ENCODE peak calls at places on chromosomes 4 and X, in five cellular contexts. R is K562, H is GM12878, U is HepG2, P is endothelial cell of umbilical vein. Y is an unnamed sample.

GRCh38 chr4:23327120-23327519 is 562.7 kb downstream of the PPARGC1A start:
- DNase-seq in R (no peak), H (no peak), U (no peak), P (no peak), Y (no peak)

GRCh38 chr4:163164591-163164990 is 2.1 kb downstream of the NAF1 start:
- DNase-seq in R (peak; percentile 20), H (no peak), U (no peak), P (no peak), Y (no peak)

GRCh38 chr4:163558539-163559044 is 64.1 kb downstream of the TMA16 start:
- DNase-seq in R (no peak), H (no peak), U (no peak), P (no peak), Y (no peak)

GRCh38 chr4:71026086-71026485 is 32.6 kb downstream of the DCK start:
- DNase-seq in R (peak; percentile 81), H (no peak), U (peak; percentile 66), P (peak; percentile 82), Y (peak; percentile 14)

GRCh38 chr4:2365913-2366210 is 52.6 kb downstream of the ZFYVE28 start:
- DNase-seq in R (no peak), H (no peak), U (no peak), P (no peak), Y (no peak)

GRCh38 chr4:12122316-12122715 is 693.6 kb upstream of the HS3ST1 start:
- DNase-seq in R (no peak), H (no peak), U (no peak), P (no peak), Y (no peak)

GRCh38 chrX:109393859-109394258 is 88.0 kb downstream of the GUCY2F start:
- DNase-seq in R (peak; percentile 21), H (no peak), U (no peak), P (no peak), Y (peak; percentile 2)

GRCh38 chr4:146159384-146160058 is 16.0 kb upstream of the LSM6 start:
- DNase-seq in R (no peak), H (no peak), U (no peak), P (no peak), Y (no peak)

GRCh38 chrX:35625714-35626113 is 172.4 kb upstream of the MAGEB16 start:
- DNase-seq in R (peak; percentile 67), H (no peak), U (no peak), P (no peak), Y (no peak)

GRCh38 chrX:125374169-125374568 is 54.5 kb downstream of the TEX13C start:
- DNase-seq in R (no peak), H (no peak), U (no peak), P (no peak), Y (no peak)

GRCh38 chr4:54400802-54401201 is 171.7 kb downstream of the PDGFRA start:
- DNase-seq in R (peak; percentile 13), H (no peak), U (no peak), P (peak; percentile 85), Y (peak; percentile 3)

GRCh38 chrX:154321152-154321551 is 25.6 kb downstream of the TKTL1 start:
- DNase-seq in R (no peak), H (no peak), U (no peak), P (no peak), Y (no peak)

GRCh38 chr4:56817840-56818491 is 3.5 kb downstream of the SPINK2 start:
- DNase-seq in R (no peak), H (peak; percentile 92), U (no peak), P (no peak), Y (no peak)

GRCh38 chr4:125313989-125314602 is 659 bp upstream of the FAT4 start:
- DNase-seq in R (no peak), H (no peak), U (peak; percentile 41), P (no peak), Y (no peak)

GRCh38 chr4:70531981-70532380 is 13.6 kb downstream of the AMTN start:
- DNase-seq in R (peak; percentile 3), H (no peak), U (peak; percentile 3), P (no peak), Y (peak; percentile 4)

GRCh38 chr4:182877326-182877883 is 39.8 kb downstream of the DCTD start:
- DNase-seq in R (no peak), H (no peak), U (peak; percentile 87), P (no peak), Y (no peak)

GRCh38 chr4:147480891-147481576 is at the start of gene EDNRA:
- DNase-seq in R (no peak), H (no peak), U (no peak), P (no peak), Y (peak; percentile 8)

GRCh38 chr4:75542824-75543223 is 13.0 kb upstream of the ODAPH start:
- DNase-seq in R (no peak), H (no peak), U (no peak), P (no peak), Y (no peak)

GRCh38 chr4:42519803-42520417 is 122.6 kb downstream of the SHISA3 start:
- DNase-seq in R (peak; percentile 59), H (peak; percentile 19), U (peak; percentile 12), P (peak; percentile 74), Y (peak; percentile 34)

GRCh38 chr4:94882756-94883155 is 125.0 kb downstream of the BMPR1B start:
- DNase-seq in R (no peak), H (no peak), U (no peak), P (no peak), Y (no peak)

GRCh38 chr4:147879676-147880075 is 147.8 kb downstream of the ARHGAP10 start:
- DNase-seq in R (no peak), H (no peak), U (no peak), P (no peak), Y (no peak)

GRCh38 chr4:47741200-47741599 is 96.7 kb downstream of the CORIN start:
- DNase-seq in R (no peak), H (no peak), U (no peak), P (no peak), Y (no peak)

GRCh38 chrX:54397113-54397512 is 39.3 kb upstream of the WNK3 start:
- DNase-seq in R (no peak), H (no peak), U (no peak), P (no peak), Y (no peak)

GRCh38 chrX:40468033-40468979 is 112.5 kb upstream of the ATP6AP2 start:
- DNase-seq in R (peak; percentile 51), H (peak; percentile 47), U (peak; percentile 86), P (peak; percentile 27), Y (peak; percentile 66)

GRCh38 chr4:153413827-153414226 is 52.3 kb upstream of the TMEM131L start:
- DNase-seq in R (no peak), H (no peak), U (no peak), P (no peak), Y (no peak)

GRCh38 chr4:80229128-80229527 is 31.8 kb downstream of the PRDM8 start:
- DNase-seq in R (no peak), H (no peak), U (no peak), P (no peak), Y (no peak)

GRCh38 chr4:115969756-115970155 is 856.3 kb upstream of the NDST4 start:
- DNase-seq in R (no peak), H (no peak), U (no peak), P (no peak), Y (peak; percentile 0)

GRCh38 chr4:70518716-70519115 is 347 bp downstream of the AMTN start:
- DNase-seq in R (no peak), H (no peak), U (no peak), P (no peak), Y (no peak)

GRCh38 chr4:26031704-26032103 is 117.7 kb downstream of the SMIM20 start:
- DNase-seq in R (no peak), H (no peak), U (peak; percentile 15), P (no peak), Y (no peak)

GRCh38 chr4:168900080-168900479 is 110.0 kb downstream of the CBR4 start:
- DNase-seq in R (no peak), H (no peak), U (no peak), P (no peak), Y (no peak)

GRCh38 chr4:165864228-165864627 is 8.8 kb upstream of the TLL1 start:
- DNase-seq in R (no peak), H (no peak), U (peak; percentile 20), P (peak; percentile 36), Y (peak; percentile 8)

GRCh38 chr4:68410149-68410548 is 37.1 kb upstream of the TMPRSS11E start:
- DNase-seq in R (no peak), H (no peak), U (no peak), P (no peak), Y (no peak)

DNA sequence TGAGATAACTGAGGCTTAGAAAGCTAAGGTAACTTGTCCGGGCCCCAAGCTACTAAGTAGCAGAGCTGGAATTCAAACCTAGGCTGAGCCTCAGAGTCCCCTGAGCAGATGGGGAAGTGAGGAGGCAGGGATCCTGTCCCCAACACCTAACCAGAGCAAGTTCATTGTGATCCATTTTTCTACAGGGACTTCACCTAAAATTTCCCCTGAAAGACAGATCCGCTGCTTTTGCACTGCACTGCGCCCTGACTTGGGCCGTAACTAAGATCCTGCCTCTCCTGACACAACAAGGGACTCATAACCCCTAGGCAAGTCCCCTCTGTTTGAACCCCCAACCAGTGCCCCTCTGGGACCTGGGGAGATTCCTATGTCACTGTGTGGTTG is 25.6 kb upstream of the MTM1 start:
- DNase-seq in R (no peak), H (no peak), U (no peak), P (no peak), Y (no peak)
- H3K4me2 ChIP-seq in R (no peak overlapping the region), H (no peak overlapping the region), U (no peak overlapping the region), P (no peak overlapping the region), Y (no peak overlapping the region)

DNA sequence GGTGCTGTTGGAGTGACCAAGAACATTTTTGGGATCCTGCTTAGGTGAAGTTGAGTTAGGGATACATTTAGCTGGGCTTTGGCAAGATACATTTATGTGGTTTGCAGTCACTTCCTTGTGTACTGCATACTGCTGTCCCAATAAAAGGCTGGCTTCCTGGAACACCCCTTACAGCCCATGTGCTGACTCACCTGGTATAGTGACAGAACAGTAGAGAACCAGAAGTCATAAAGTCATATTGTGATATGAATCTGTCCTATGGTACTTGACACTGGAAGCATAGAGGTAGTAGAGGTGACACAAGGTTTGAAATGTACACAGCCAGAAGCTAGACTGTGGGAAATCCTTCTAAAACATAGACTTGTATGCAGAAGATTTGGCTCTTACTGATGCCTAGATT is 55.3 kb upstream of the SLC25A43 start:
- DNase-seq in R (no peak), H (no peak), U (no peak), P (no peak), Y (no peak)
- TF ChIP-seq MYC in R (no peak), H (no peak), U (no peak), P (no peak), Y (no peak)

DNA sequence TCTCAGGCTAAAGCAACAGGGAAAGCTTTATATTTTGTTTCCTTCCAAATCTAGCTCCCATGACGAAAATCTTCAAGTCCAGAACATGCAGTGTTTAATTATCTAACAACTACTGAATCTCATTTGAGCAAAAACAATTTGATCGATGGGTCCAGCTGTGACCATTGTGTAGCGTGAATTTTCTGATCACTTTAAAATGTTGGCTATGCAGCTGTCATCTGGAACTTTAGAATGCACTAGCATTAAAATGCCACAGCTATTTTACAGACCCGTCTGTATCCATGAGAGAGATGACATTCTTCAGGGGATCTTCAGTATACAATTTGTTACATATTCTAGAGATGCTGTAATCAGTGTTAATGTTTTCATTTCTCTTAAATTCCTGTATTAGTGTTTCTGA is 13.0 kb upstream of the CTSO start:
- DNase-seq in R (no peak), H (no peak), U (no peak), P (no peak), Y (no peak)
- H3K4me2 ChIP-seq in R (no peak overlapping the region), H (no peak overlapping the region), U (no peak overlapping the region), P (no peak overlapping the region), Y (no peak overlapping the region)

DNA sequence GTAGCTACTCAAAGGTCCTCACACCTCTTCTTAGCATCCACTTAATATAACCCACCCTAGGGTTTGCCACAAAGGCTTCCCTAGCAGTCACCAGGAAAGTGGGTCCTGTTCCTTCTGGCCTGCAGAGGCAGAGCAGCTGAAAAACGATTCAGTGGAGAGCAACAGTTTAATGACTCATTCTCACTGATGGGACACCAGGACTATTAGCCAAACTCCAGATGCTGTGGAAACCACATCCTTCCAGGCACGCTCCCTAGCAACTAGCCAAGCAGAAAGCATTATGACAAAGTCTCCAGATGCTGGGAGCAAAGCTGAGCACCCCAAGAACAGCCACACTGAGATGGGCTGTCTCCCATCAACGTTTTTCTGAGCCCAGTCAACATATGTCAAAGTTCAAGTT is 30.3 kb upstream of the UTP14A start:
- DNase-seq in R (no peak), H (no peak), U (no peak), P (no peak), Y (no peak)
- TF ChIP-seq MYC in R (no peak), H (no peak), U (no peak), P (no peak), Y (no peak)

Y was measured in A549.